ENCODE peak calls at places on chromosomes 3 and 15, in seven cellular contexts. F is GM12891, Q is SK-N-SH, A is GM12878, H is HepG2, Z is K562, J is H1. Y is an unnamed sample.
A peak's percentile ranks its signal among the peaks of the same experiment; 100 is the strongest.

GRCh38 chr3:27720899-27721716 is 1.0 kb downstream of the EOMES start:
- DNase-seq in F (no peak), Q (peak; percentile 39), A (no peak), H (no peak), Z (no peak), J (peak; percentile 79), Y (no peak)

GRCh38 chr15:62209322-62209721 is 44.2 kb upstream of the C2CD4B start:
- DNase-seq in F (no peak), Q (no peak), A (no peak), H (no peak), Z (no peak), J (no peak), Y (no peak)

GRCh38 chr15:70856884-70857546 is 3.1 kb upstream of the LARP6 start:
- DNase-seq in F (no peak), Q (no peak), A (no peak), H (no peak), Z (no peak), J (no peak), Y (no peak)

GRCh38 chr15:33098082-33099058 is 96.1 kb downstream of the FMN1 start:
- DNase-seq in F (no peak), Q (no peak), A (no peak), H (no peak), Z (no peak), J (no peak), Y (no peak)

GRCh38 chr15:41115088-41115651 is 910 bp downstream of the INO80 start:
- DNase-seq in F (no peak), Q (peak; percentile 53), A (peak; percentile 25), H (peak; percentile 58), Z (no peak), J (no peak), Y (no peak)

GRCh38 chr15:89104172-89104564 is 15.9 kb downstream of the ABHD2 start:
- DNase-seq in F (no peak), Q (no peak), A (no peak), H (no peak), Z (no peak), J (no peak), Y (no peak)

GRCh38 chr3:143134446-143134845 is 14.9 kb downstream of the CHST2 start:
- DNase-seq in F (no peak), Q (no peak), A (no peak), H (no peak), Z (no peak), J (no peak), Y (no peak)

GRCh38 chr3:19645093-19645492 is 288.9 kb downstream of the EFHB start:
- DNase-seq in F (peak; percentile 1), Q (no peak), A (peak; percentile 23), H (no peak), Z (no peak), J (no peak), Y (no peak)

GRCh38 chr15:73922186-73923151 is 3.8 kb upstream of the LOXL1 start:
- DNase-seq in F (no peak), Q (no peak), A (no peak), H (no peak), Z (no peak), J (peak; percentile 74), Y (no peak)

GRCh38 chr3:36525115-36525711 is 144.9 kb downstream of the STAC start:
- DNase-seq in F (no peak), Q (no peak), A (no peak), H (no peak), Z (no peak), J (no peak), Y (no peak)

GRCh38 chr15:77992356-77993222 is 84.9 kb downstream of the TBC1D2B start:
- DNase-seq in F (no peak), Q (peak; percentile 52), A (peak; percentile 74), H (no peak), Z (no peak), J (no peak), Y (no peak)

GRCh38 chr3:99909714-99910508 is 92.2 kb downstream of the CMSS1 start:
- DNase-seq in F (no peak), Q (no peak), A (no peak), H (peak; percentile 42), Z (no peak), J (no peak), Y (no peak)

GRCh38 chr3:133970916-133971315 is 58.8 kb downstream of the SLCO2A1 start:
- DNase-seq in F (no peak), Q (peak; percentile 25), A (no peak), H (no peak), Z (no peak), J (no peak), Y (no peak)

GRCh38 chr3:27723803-27724458 is 1.8 kb upstream of the EOMES start:
- DNase-seq in F (no peak), Q (no peak), A (no peak), H (no peak), Z (no peak), J (peak; percentile 57), Y (no peak)

GRCh38 chr15:57156210-57156887 is 220.0 kb upstream of the CGNL1 start:
- DNase-seq in F (no peak), Q (peak; percentile 11), A (no peak), H (no peak), Z (no peak), J (no peak), Y (no peak)

GRCh38 chr3:5006755-5007202 is 27.5 kb downstream of the BHLHE40 start:
- DNase-seq in F (peak; percentile 43), Q (no peak), A (peak; percentile 95), H (no peak), Z (no peak), J (no peak), Y (peak; percentile 66)

GRCh38 chr15:31247404-31247803 is 79.2 kb upstream of the KLF13 start:
- DNase-seq in F (no peak), Q (no peak), A (no peak), H (no peak), Z (no peak), J (no peak), Y (no peak)

GRCh38 chr3:48614044-48614443 is 4.6 kb upstream of the UQCRC1 start:
- DNase-seq in F (no peak), Q (no peak), A (no peak), H (peak; percentile 57), Z (no peak), J (no peak), Y (no peak)

GRCh38 chr3:172630316-172630715 is 80.6 kb downstream of the NCEH1 start:
- DNase-seq in F (no peak), Q (no peak), A (no peak), H (no peak), Z (no peak), J (no peak), Y (no peak)

GRCh38 chr3:67646586-67647234 is 7.7 kb downstream of the SUCLG2 start:
- DNase-seq in F (no peak), Q (no peak), A (no peak), H (no peak), Z (no peak), J (no peak), Y (no peak)

GRCh38 chr3:49421890-49422378 is 339 bp downstream of the AMT start:
- DNase-seq in F (no peak), Q (no peak), A (no peak), H (no peak), Z (no peak), J (no peak), Y (no peak)

GRCh38 chr15:38603672-38604071 is 39.1 kb upstream of the RASGRP1 start:
- DNase-seq in F (no peak), Q (no peak), A (no peak), H (no peak), Z (no peak), J (no peak), Y (no peak)

GRCh38 chr3:53518495-53518981 is 24.1 kb downstream of the CACNA1D start:
- DNase-seq in F (no peak), Q (no peak), A (no peak), H (no peak), Z (no peak), J (no peak), Y (no peak)
- TF ChIP-seq POLR2AphosphoS5 in F (no peak), Q (no peak), A (no peak), H (no peak), Z (no peak), J (no peak), Y (no peak)

GRCh38 chr3:127150915-127151564 is 41.9 kb upstream of the PRR23E start:
- DNase-seq in F (no peak), Q (no peak), A (no peak), H (no peak), Z (no peak), J (no peak), Y (no peak)
- TF ChIP-seq TAF1 in F (no peak), Q (no peak), A (no peak), H (no peak), Z (no peak), J (no peak), Y (no peak)

GRCh38 chr3:123503200-123503599 is 54.3 kb upstream of the ADCY5 start:
- DNase-seq in F (no peak), Q (no peak), A (no peak), H (no peak), Z (no peak), J (no peak), Y (no peak)

GRCh38 chr3:123493912-123494311 is 45.0 kb upstream of the ADCY5 start:
- DNase-seq in F (no peak), Q (no peak), A (no peak), H (no peak), Z (no peak), J (no peak), Y (no peak)

GRCh38 chr3:123499316-123499715 is 50.4 kb upstream of the ADCY5 start:
- DNase-seq in F (no peak), Q (no peak), A (no peak), H (no peak), Z (no peak), J (no peak), Y (no peak)

DNA sequence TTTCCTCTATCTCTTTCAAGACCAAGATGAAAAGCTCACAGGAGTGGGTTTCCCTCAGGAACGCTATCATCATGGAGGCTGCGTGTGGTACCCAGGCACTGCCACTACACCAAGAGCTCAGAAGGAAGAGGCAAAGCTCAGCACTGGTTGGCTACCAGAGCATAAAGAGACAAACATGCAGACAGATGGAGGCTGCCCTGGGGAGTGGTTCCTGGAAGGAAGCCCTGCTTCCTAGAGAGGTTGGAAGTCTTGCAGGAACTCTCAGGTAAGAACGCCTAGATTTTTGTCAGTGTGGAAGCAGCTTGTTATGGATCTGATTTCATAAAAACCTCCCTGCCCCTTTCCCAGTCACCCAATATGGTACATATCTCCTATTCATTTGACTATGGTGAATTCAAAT is 49.9 kb upstream of the ADCY5 start:
- DNase-seq in F (no peak), Q (no peak), A (no peak), H (no peak), Z (no peak), J (no peak), Y (no peak)
- TF ChIP-seq POLR2AphosphoS5 in F (no peak), Q (no peak), A (no peak), H (no peak), Z (no peak), J (no peak), Y (no peak)

DNA sequence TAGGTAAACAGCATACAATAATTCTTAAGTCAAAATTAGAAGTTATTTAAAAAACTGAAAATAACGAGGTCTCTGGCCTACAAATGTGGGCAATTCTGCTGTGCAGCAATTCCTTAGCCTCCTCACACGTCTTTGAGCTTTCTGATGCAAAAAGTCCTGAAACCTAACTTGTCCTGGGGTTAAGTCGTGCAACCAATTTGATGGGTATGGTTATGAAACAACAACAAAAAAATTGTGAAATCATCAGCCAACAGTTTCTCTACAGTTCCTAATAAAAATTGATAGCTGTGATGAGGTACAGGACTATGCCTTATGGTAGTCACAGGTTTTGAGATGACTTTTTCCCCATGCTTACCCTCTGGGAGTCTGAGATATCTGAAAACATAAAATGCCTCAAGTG is 6.5 kb upstream of the GLB1 start:
- DNase-seq in F (no peak), Q (no peak), A (no peak), H (no peak), Z (no peak), J (no peak), Y (no peak)
- TF ChIP-seq TAF1 in F (no peak), Q (no peak), A (no peak), H (no peak), Z (no peak), J (no peak), Y (no peak)

Y was measured in GM12892.